ENCODE peak calls at places on chromosomes 16 and 17, in six cellular contexts. One of them, this sample, is unnamed.

GRCh38 chr16:50160495-50161164 is 7.5 kb downstream of the TENT4B start:
- DNase-seq in stomach: no peak
- DNase-seq in lower leg skin: no peak
- DNase-seq in RWPE1: no peak
- DNase-seq in H9: no peak
- DNase-seq in A549: no peak
- DNase-seq in this sample: no peak

GRCh38 chr17:83054518-83055125 is 24.8 kb upstream of the METRNL start:
- DNase-seq in stomach: peak; percentile 14
- DNase-seq in lower leg skin: no peak
- DNase-seq in RWPE1: no peak
- DNase-seq in H9: no peak
- DNase-seq in A549: no peak
- DNase-seq in this sample: peak; percentile 35

GRCh38 chr17:73952498-73953205 is 250.8 kb upstream of the RPL38 start:
- DNase-seq in stomach: peak; percentile 36
- DNase-seq in lower leg skin: no peak
- DNase-seq in RWPE1: peak; percentile 11
- DNase-seq in H9: peak; percentile 69
- DNase-seq in A549: peak; percentile 46
- DNase-seq in this sample: peak; percentile 47

GRCh38 chr17:57557363-57557762 is 187.7 kb downstream of the CCDC182 start:
- DNase-seq in stomach: no peak
- DNase-seq in lower leg skin: no peak
- DNase-seq in RWPE1: no peak
- DNase-seq in H9: no peak
- DNase-seq in A549: no peak
- DNase-seq in this sample: no peak

GRCh38 chr16:13672196-13672595 is 247.8 kb upstream of the ERCC4 start:
- DNase-seq in stomach: no peak
- DNase-seq in lower leg skin: no peak
- DNase-seq in RWPE1: no peak
- DNase-seq in H9: no peak
- DNase-seq in A549: no peak
- DNase-seq in this sample: no peak

GRCh38 chr17:76027159-76027839 is at the start of gene EVPL:
- DNase-seq in stomach: peak; percentile 88
- DNase-seq in lower leg skin: peak; percentile 82
- DNase-seq in RWPE1: peak; percentile 75
- DNase-seq in H9: peak; percentile 58
- DNase-seq in A549: peak; percentile 88
- DNase-seq in this sample: no peak

GRCh38 chr16:4765511-4766474 is 1.2 kb downstream of the ZNF500 start:
- DNase-seq in stomach: no peak
- DNase-seq in lower leg skin: no peak
- DNase-seq in RWPE1: no peak
- DNase-seq in H9: no peak
- DNase-seq in A549: no peak
- DNase-seq in this sample: no peak

GRCh38 chr16:64167851-64168770 is 953.8 kb downstream of the CDH11 start:
- DNase-seq in stomach: no peak
- DNase-seq in lower leg skin: no peak
- DNase-seq in RWPE1: no peak
- DNase-seq in H9: no peak
- DNase-seq in A549: no peak
- DNase-seq in this sample: no peak

GRCh38 chr17:75288784-75289121 is 480 bp downstream of the SLC25A19 start:
- DNase-seq in stomach: peak; percentile 46
- DNase-seq in lower leg skin: no peak
- DNase-seq in RWPE1: peak; percentile 50
- DNase-seq in H9: peak; percentile 67
- DNase-seq in A549: no peak
- DNase-seq in this sample: no peak

GRCh38 chr16:15682105-15682570 is 32.1 kb downstream of the NDE1 start:
- DNase-seq in stomach: peak; percentile 29
- DNase-seq in lower leg skin: peak; percentile 54
- DNase-seq in RWPE1: peak; percentile 50
- DNase-seq in H9: peak; percentile 55
- DNase-seq in A549: peak; percentile 80
- DNase-seq in this sample: peak; percentile 32

GRCh38 chr17:31415004-31415454 is 23.6 kb downstream of the RAB11FIP4 start:
- DNase-seq in stomach: no peak
- DNase-seq in lower leg skin: no peak
- DNase-seq in RWPE1: no peak
- DNase-seq in H9: peak; percentile 76
- DNase-seq in A549: no peak
- DNase-seq in this sample: no peak

DNA sequence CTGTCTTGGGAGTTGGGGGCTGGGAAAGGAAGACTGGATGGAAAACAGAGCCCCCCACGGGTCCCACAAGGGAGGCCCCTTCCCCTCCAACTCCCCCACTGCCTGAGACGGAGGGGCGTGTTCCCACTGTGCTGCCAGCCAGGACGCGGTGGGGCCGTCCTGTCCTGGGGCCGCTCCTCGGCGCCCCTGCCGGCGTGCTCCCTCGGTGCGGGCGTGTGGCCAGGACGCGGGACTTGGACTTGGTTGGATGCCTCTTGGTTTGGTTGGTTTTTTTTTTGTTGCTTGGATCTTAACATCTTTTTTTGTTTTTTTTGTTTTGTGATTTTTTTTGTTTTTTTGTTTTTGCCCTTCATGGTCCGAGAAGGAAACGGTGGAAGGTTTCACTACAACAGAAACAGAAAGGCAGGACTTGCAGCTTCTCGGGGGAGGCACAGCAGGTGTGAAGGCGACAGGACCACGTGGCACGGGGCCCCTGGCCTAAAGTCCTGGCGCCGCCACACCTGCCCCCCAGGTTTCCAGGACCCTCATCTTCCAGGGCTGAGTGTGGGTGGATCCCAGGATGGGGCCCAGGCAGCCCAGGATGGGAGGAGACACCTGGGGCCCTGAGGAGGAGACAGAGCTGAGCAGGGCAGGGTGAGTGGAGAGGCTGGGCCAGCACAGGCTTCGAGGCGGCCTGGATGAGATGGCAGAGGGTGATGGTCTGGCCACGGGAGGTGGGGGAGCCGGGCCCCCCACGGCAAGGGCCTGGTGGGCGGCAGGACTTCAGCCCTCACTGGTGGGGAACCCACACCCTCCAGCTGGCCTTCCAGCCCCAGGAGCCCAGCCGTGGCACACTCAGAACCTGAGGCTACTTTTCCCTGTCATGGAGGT is 16.1 kb downstream of the ENGASE start:
- DNase-seq in stomach: no peak
- DNase-seq in lower leg skin: no peak
- DNase-seq in RWPE1: no peak
- DNase-seq in H9: peak; percentile 71
- DNase-seq in A549: no peak
- DNase-seq in this sample: no peak
- TF ChIP-seq CTCF in stomach: no peak
- TF ChIP-seq CTCF in lower leg skin: no peak
- TF ChIP-seq CTCF in RWPE1: peak; percentile 77
- TF ChIP-seq CTCF in H9: peak; percentile 41
- TF ChIP-seq CTCF in A549: no peak
- TF ChIP-seq CTCF in this sample: no peak

DNA sequence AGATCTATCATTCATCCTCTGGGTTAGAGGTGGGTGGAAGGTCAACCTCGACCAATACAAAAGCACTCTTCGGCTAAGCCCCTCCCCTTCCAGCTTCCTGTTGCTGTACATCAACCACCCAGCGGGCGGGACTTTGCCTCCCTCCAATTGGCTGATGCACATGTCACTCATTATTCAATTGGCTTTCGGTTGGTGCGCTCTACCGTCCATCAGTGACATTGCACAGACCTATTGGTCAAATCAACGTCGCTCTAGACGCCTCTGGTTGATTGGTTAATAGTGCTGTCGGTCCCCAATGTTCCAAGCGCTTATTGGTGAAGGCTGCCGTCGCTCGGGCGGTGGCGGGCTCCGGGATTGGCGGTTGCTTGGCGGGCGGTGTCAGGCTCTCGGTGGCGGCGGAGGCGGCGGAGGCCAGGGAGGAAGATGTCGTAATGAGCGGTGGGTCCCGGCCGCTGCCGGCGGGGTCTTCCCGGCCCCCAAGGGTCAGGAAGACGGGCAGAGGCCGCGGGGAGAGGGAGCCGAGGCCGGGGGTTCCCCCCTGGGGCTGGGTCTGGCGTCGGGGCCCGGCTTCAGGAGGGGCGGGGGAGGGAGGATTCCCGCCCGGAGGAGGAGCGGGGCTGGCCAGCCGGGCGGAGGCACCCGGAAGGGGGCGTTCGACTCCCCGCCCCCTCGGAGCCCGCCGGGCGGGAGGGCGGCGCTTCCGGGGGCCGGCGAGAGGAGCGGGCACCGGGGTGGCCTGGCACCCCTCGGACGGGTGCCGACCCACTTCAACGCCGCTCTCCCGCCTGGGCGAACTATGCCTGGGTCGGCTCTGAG is at the start of gene SP2:
- DNase-seq in stomach: peak; percentile 99
- DNase-seq in lower leg skin: peak; percentile 100
- DNase-seq in RWPE1: peak; percentile 100
- DNase-seq in H9: peak; percentile 100
- DNase-seq in A549: peak; percentile 100
- DNase-seq in this sample: peak; percentile 100
- TF ChIP-seq CTCF in stomach: no peak
- TF ChIP-seq CTCF in lower leg skin: no peak
- TF ChIP-seq CTCF in RWPE1: no peak
- TF ChIP-seq CTCF in H9: peak; percentile 24
- TF ChIP-seq CTCF in A549: no peak
- TF ChIP-seq CTCF in this sample: no peak

DNA sequence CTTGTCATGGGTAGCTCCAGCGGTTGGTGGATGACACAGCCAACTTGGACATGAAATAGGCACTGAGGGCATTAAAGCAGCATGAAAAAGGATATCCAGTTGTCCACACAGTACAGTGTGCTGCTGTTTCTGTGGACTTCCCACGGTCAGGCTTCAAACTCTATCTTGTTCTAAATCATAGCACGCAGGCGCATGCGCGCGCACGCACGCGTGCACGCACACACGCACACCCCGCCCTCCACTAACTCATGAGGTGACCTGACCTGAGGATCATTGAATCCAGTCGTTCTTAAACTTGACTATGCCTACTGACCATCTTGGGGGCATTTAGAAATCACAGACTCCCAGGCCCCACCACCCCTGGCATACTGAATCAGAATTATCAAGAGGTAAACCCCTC is 361.4 kb downstream of the CA10 start:
- DNase-seq in stomach: no peak
- DNase-seq in lower leg skin: no peak
- DNase-seq in RWPE1: no peak
- DNase-seq in H9: no peak
- DNase-seq in A549: no peak
- DNase-seq in this sample: no peak
- TF ChIP-seq CTCF in stomach: no peak
- TF ChIP-seq CTCF in lower leg skin: no peak
- TF ChIP-seq CTCF in RWPE1: no peak
- TF ChIP-seq CTCF in H9: no peak
- TF ChIP-seq CTCF in A549: no peak
- TF ChIP-seq CTCF in this sample: no peak

GRCh38 chr17:27428781-27429505 is 27.3 kb upstream of the KSR1 start:
- DNase-seq in stomach: no peak
- DNase-seq in lower leg skin: no peak
- DNase-seq in RWPE1: no peak
- DNase-seq in H9: no peak
- DNase-seq in A549: no peak
- DNase-seq in this sample: no peak
- TF ChIP-seq CTCF in stomach: no peak
- TF ChIP-seq CTCF in lower leg skin: no peak
- TF ChIP-seq CTCF in RWPE1: no peak
- TF ChIP-seq CTCF in H9: no peak
- TF ChIP-seq CTCF in A549: no peak
- TF ChIP-seq CTCF in this sample: no peak

DNA sequence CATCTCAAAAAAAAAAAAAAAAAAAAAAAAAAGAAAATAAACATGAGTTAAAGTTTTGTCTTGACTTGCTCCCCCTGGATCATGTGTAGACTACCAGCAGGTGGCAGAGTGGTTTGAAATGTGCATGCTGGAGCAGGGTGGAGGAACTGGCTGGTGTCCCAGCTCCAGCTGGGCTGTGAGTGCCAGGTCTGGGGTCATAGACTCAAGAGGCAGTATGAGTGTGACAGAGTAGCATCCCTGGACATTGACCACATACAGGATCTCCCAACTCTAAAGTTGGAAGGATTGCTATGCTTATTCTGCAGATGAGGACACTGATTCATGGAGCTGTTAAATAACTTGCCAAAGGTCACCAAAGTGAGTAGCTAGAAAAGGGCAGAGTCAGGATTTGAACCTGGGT is 198.0 kb upstream of the MPHOSPH6 start:
- DNase-seq in stomach: peak; percentile 66
- DNase-seq in lower leg skin: no peak
- DNase-seq in RWPE1: peak; percentile 12
- DNase-seq in H9: peak; percentile 55
- DNase-seq in A549: peak; percentile 32
- DNase-seq in this sample: no peak
- TF ChIP-seq CTCF in stomach: peak; percentile 9
- TF ChIP-seq CTCF in lower leg skin: no peak
- TF ChIP-seq CTCF in RWPE1: peak; percentile 10
- TF ChIP-seq CTCF in H9: peak; percentile 57
- TF ChIP-seq CTCF in A549: no peak
- TF ChIP-seq CTCF in this sample: no peak

This sample was measured in natural killer cell.